ENCODE peak calls at places on chromosomes 1 and 21, in five cellular contexts. J is K562, F is HepG2, I is H1, S is GM12878. C is an unnamed sample.

GRCh38 chr1:219100059-219100458 is 73.6 kb upstream of the LYPLAL1 start:
- DNase-seq in J (no peak), F (no peak), I (no peak), S (no peak), C (no peak)

GRCh38 chr1:64038965-64039926 is 164.2 kb upstream of the UBE2U start:
- DNase-seq in J (no peak), F (no peak), I (no peak), S (no peak), C (peak; percentile 24)

GRCh38 chr1:96967311-96967710 is 245.7 kb downstream of the PTBP2 start:
- DNase-seq in J (no peak), F (no peak), I (no peak), S (no peak), C (no peak)

GRCh38 chr1:151952811-151953210 is 40.8 kb downstream of the S100A10 start:
- DNase-seq in J (no peak), F (no peak), I (no peak), S (no peak), C (no peak)

GRCh38 chr1:34066921-34067603 is 98.0 kb downstream of the CSMD2 start:
- DNase-seq in J (no peak), F (no peak), I (no peak), S (no peak), C (no peak)

GRCh38 chr1:45452503-45452902 is 38.5 kb downstream of the TESK2 start:
- DNase-seq in J (no peak), F (no peak), I (no peak), S (no peak), C (no peak)

GRCh38 chr1:190169311-190170067 is 308.2 kb downstream of the BRINP3 start:
- DNase-seq in J (no peak), F (no peak), I (no peak), S (no peak), C (no peak)

GRCh38 chr1:227330709-227331108 is 12.4 kb upstream of the CDC42BPA start:
- DNase-seq in J (no peak), F (no peak), I (no peak), S (no peak), C (no peak)

GRCh38 chr1:76682152-76682551 is 185.1 kb upstream of the ST6GALNAC5 start:
- DNase-seq in J (no peak), F (no peak), I (no peak), S (no peak), C (no peak)

GRCh38 chr1:95685091-95685490 is 451.1 kb downstream of the RWDD3 start:
- DNase-seq in J (no peak), F (no peak), I (no peak), S (no peak), C (no peak)

GRCh38 chr1:183300828-183301227 is 114.8 kb downstream of the LAMC2 start:
- DNase-seq in J (no peak), F (no peak), I (no peak), S (no peak), C (no peak)

GRCh38 chr1:54324750-54325704 is 81.2 kb downstream of the SSBP3 start:
- DNase-seq in J (no peak), F (no peak), I (no peak), S (no peak), C (no peak)

GRCh38 chr1:110114784-110115183 is 2.5 kb downstream of the UBL4B start:
- DNase-seq in J (no peak), F (no peak), I (no peak), S (no peak), C (no peak)

GRCh38 chr1:35555601-35556477 is 1.4 kb downstream of the KIAA0319L start:
- DNase-seq in J (no peak), F (peak; percentile 97), I (no peak), S (no peak), C (no peak)

GRCh38 chr21:41188476-41189146 is 20.7 kb downstream of the BACE2 start:
- DNase-seq in J (no peak), F (no peak), I (no peak), S (no peak), C (no peak)

GRCh38 chr1:180842482-180842881 is 70.2 kb upstream of the KIAA1614 start:
- DNase-seq in J (no peak), F (no peak), I (no peak), S (no peak), C (no peak)

GRCh38 chr1:12069616-12070244 is 6.6 kb downstream of the TNFRSF8 start:
- DNase-seq in J (no peak), F (no peak), I (no peak), S (no peak), C (no peak)

GRCh38 chr1:247857069-247857985 is at the start of gene TRIM58:
- DNase-seq in J (peak; percentile 92), F (no peak), I (peak; percentile 73), S (no peak), C (peak; percentile 39)

GRCh38 chr1:156146006-156146748 is 7.2 kb upstream of the SEMA4A start:
- DNase-seq in J (peak; percentile 67), F (peak; percentile 86), I (no peak), S (peak; percentile 66), C (no peak)

GRCh38 chr1:208510192-208510952 is 266.2 kb upstream of the PLXNA2 start:
- DNase-seq in J (no peak), F (no peak), I (no peak), S (no peak), C (no peak)

GRCh38 chr1:54413295-54413694 is 7.1 kb upstream of the SSBP3 start:
- DNase-seq in J (no peak), F (peak; percentile 39), I (no peak), S (no peak), C (no peak)

GRCh38 chr1:205350626-205351235 is 6.0 kb downstream of the KLHDC8A start:
- DNase-seq in J (no peak), F (peak; percentile 18), I (no peak), S (no peak), C (peak; percentile 42)

GRCh38 chr21:37061926-37062591 is 10.8 kb downstream of the PIGP start:
- DNase-seq in J (no peak), F (peak; percentile 56), I (no peak), S (no peak), C (no peak)

GRCh38 chr1:18816808-18817207 is 42.7 kb downstream of the TAS1R2 start:
- DNase-seq in J (no peak), F (no peak), I (no peak), S (no peak), C (no peak)

GRCh38 chr1:13781907-13782633 is 82.1 kb downstream of the PRDM2 start:
- DNase-seq in J (no peak), F (no peak), I (peak; percentile 35), S (no peak), C (no peak)

GRCh38 chr1:164723296-164723731 is 164.3 kb downstream of the PBX1 start:
- DNase-seq in J (no peak), F (no peak), I (no peak), S (no peak), C (no peak)

GRCh38 chr1:199132006-199132405 is 493.2 kb downstream of the PTPRC start:
- DNase-seq in J (no peak), F (no peak), I (no peak), S (no peak), C (no peak)

GRCh38 chr1:19310720-19311502 is 1.0 kb downstream of the AKR7A2 start:
- DNase-seq in J (no peak), F (peak; percentile 22), I (no peak), S (no peak), C (no peak)

GRCh38 chr1:157194739-157195520 is 56.7 kb upstream of the ETV3 start:
- DNase-seq in J (no peak), F (no peak), I (peak; percentile 54), S (no peak), C (no peak)

GRCh38 chr1:28865997-28866650 is 48.2 kb upstream of the EPB41 start:
- DNase-seq in J (no peak), F (no peak), I (no peak), S (no peak), C (no peak)

GRCh38 chr1:183370399-183371058 is 47.7 kb downstream of the NMNAT2 start:
- DNase-seq in J (no peak), F (no peak), I (no peak), S (no peak), C (no peak)

GRCh38 chr1:226990133-226990716 is 50.1 kb downstream of the COQ8A start:
- DNase-seq in J (peak; percentile 57), F (peak; percentile 28), I (no peak), S (no peak), C (no peak)

GRCh38 chr1:50978144-50978851 is 8.3 kb downstream of the CDKN2C start:
- DNase-seq in J (peak; percentile 78), F (peak; percentile 49), I (peak; percentile 90), S (no peak), C (peak; percentile 85)

GRCh38 chr1:97013904-97014303 is 292.3 kb downstream of the PTBP2 start:
- DNase-seq in J (no peak), F (no peak), I (no peak), S (no peak), C (no peak)

GRCh38 chr1:247373721-247374141 is 42.1 kb upstream of the ZNF496 start:
- DNase-seq in J (peak; percentile 32), F (peak; percentile 6), I (peak; percentile 89), S (no peak), C (peak; percentile 83)

DNA sequence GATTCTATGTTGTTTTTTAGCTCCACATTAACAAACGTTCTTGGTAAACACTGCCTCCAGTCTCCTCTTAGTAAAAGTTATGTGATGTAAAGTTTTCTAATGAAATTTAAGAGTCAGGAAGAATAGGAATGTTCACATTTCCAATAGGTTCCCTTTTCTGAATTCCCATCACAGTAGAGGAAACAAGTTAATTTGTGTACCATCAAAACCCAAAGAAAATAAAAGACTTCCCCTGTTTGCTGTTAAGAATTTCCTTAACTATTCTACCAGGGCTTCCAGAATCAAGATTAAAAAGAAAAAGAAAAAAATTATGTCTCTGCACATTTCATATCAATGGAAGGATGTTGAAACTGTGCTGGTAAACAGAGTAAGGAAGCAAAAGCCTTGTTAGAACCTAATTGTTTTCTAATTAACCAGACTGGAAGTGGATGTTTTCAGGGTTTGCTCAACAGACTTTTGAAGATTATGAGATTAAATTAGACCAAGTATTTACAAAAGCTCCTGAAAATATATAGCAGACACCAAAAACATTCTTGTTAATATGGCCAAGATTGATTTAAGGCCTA is 43.4 kb upstream of the PALMD start:
- DNase-seq in J (no peak), F (no peak), I (no peak), S (no peak), C (no peak)
- TF ChIP-seq CREB1 in J (no peak), F (no peak), I (no peak), S (no peak), C (no peak)

DNA sequence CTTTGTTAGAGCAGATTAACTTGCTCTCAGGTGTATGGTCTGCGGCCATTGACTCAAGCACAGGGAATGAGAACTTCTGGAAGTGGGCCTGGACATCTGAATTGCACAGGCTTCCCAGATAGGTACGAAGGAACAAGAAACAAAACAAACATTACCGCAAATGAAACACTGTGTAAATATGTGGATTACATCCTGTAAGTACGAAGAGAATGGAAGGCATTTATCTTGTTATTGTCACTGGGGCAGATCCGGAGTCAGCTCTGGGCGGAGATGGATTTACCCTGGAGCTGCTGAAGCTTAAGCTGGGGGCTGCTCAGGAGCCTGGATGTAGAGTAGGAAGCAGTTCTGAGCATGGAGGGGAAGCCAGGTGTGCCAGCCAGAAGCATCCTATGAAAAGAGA is 6.8 kb downstream of the HES2 start:
- DNase-seq in J (no peak), F (peak; percentile 77), I (no peak), S (no peak), C (no peak)
- TF ChIP-seq MAX in J (no peak), F (no peak), I (no peak), S (no peak), C (no peak)

GRCh38 chr1:223842784-223843183 is 3.0 kb downstream of the TP53BP2 start:
- DNase-seq in J (no peak), F (no peak), I (no peak), S (no peak), C (no peak)
- TF ChIP-seq CREB1 in J (no peak), F (no peak), I (no peak), S (no peak), C (no peak)

GRCh38 chr1:3292051-3292722 is 162.3 kb upstream of the ARHGEF16 start:
- DNase-seq in J (no peak), F (peak; percentile 82), I (no peak), S (no peak), C (no peak)
- TF ChIP-seq MAX in J (no peak), F (peak; percentile 1), I (no peak), S (no peak), C (no peak)